ENCODE peak calls at places on chromosome 20, in six cellular contexts. J is T follicular helper cell, O is HTR-8/SVneo, C is right lobe of liver, R is A549, Y is left ventricle myocardium superior. N is an unnamed sample.

GRCh38 chr20:53322651-53323050 is 271.0 kb downstream of the ZNF217 start:
- DNase-seq in J (no peak), O (no peak), C (no peak), R (no peak), Y (no peak), N (no peak)

GRCh38 chr20:21096321-21097043 is 9.7 kb downstream of the LINC00237 start:
- DNase-seq in J (no peak), O (no peak), C (no peak), R (peak), Y (no peak), N (no peak)

GRCh38 chr20:37308098-37309050 is 18.9 kb downstream of the MANBAL start:
- DNase-seq in J (no peak), O (no peak), C (no peak), R (no peak), Y (no peak), N (no peak)

GRCh38 chr20:39452583-39453193 is 490.5 kb downstream of the DHX35 start:
- DNase-seq in J (no peak), O (no peak), C (no peak), R (no peak), Y (no peak), N (no peak)

GRCh38 chr20:56629464-56630085 is 469 bp downstream of the TFAP2C start:
- DNase-seq in J (no peak), O (peak), C (no peak), R (no peak), Y (no peak), N (peak)

GRCh38 chr20:38196592-38196991 is 31.5 kb upstream of the TGM2 start:
- DNase-seq in J (no peak), O (no peak), C (peak), R (no peak), Y (peak), N (no peak)

GRCh38 chr20:62666736-62667529 is 24.6 kb downstream of the SLCO4A1 start:
- DNase-seq in J (no peak), O (no peak), C (peak), R (no peak), Y (peak), N (no peak)

GRCh38 chr20:35595901-35596300 is 19.7 kb upstream of the SPAG4 start:
- DNase-seq in J (no peak), O (no peak), C (no peak), R (no peak), Y (no peak), N (no peak)

GRCh38 chr20:38231786-38232130 is 28.8 kb downstream of the KIAA1755 start:
- DNase-seq in J (no peak), O (no peak), C (no peak), R (no peak), Y (peak), N (no peak)

GRCh38 chr20:63898882-63899558 is 4.1 kb downstream of the DNAJC5 start:
- DNase-seq in J (no peak), O (no peak), C (no peak), R (no peak), Y (peak), N (no peak)

GRCh38 chr20:53706511-53707031 is 112.9 kb upstream of the ZNF217 start:
- DNase-seq in J (no peak), O (no peak), C (no peak), R (no peak), Y (no peak), N (no peak)

GRCh38 chr20:58973866-58974265 is 7.2 kb upstream of the NELFCD start:
- DNase-seq in J (no peak), O (no peak), C (no peak), R (no peak), Y (no peak), N (no peak)

GRCh38 chr20:16974855-16975162 is 226.7 kb downstream of the OTOR start:
- DNase-seq in J (no peak), O (no peak), C (no peak), R (no peak), Y (no peak), N (no peak)

GRCh38 chr20:37615507-37616425 is 78.1 kb upstream of the CTNNBL1 start:
- DNase-seq in J (no peak), O (peak), C (no peak), R (peak), Y (no peak), N (peak)

GRCh38 chr20:37670426-37670825 is 23.4 kb upstream of the CTNNBL1 start:
- DNase-seq in J (no peak), O (no peak), C (no peak), R (no peak), Y (peak), N (no peak)